ENCODE peak calls at places on chromosomes 16 and 17, in five cellular contexts. S is AG20443; E is H1; U is effector memory CD8-positive, alpha-beta T cell; J is stimulated activated CD8-positive, alpha-beta memory T cell treated with anti-CD3 and anti-CD28 coated beads, Interleukin-12 subunit alpha, Interleukin-12 subunit beta, amount 100 ng/mL, for 4 hours. O is an unnamed sample.

GRCh38 chr17:71039391-71039790 is 870.1 kb downstream of the KCNJ2 start:
- DNase-seq in E (no peak), U (no peak), S (no peak), J (no peak), O (no peak)

GRCh38 chr16:58035356-58036170 is 10.0 kb downstream of the MMP15 start:
- DNase-seq in U (no peak), E (no peak), S (no peak), J (no peak), O (no peak)

GRCh38 chr16:55662641-55663040 is 6.9 kb downstream of the SLC6A2 start:
- DNase-seq in S (no peak), J (no peak), E (no peak), U (no peak), O (no peak)

GRCh38 chr16:88387941-88388627 is 5.3 kb downstream of the ZNF469 start:
- DNase-seq in S (peak; percentile 80), U (no peak), J (no peak), E (no peak), O (no peak)

GRCh38 chr17:29778936-29779811 is 150.9 kb downstream of the SSH2 start:
- DNase-seq in S (peak; percentile 79), J (peak; percentile 65), U (peak; percentile 78), E (no peak), O (no peak)

GRCh38 chr17:10058924-10059683 is 139.3 kb downstream of the GAS7 start:
- DNase-seq in U (no peak), E (no peak), S (no peak), J (no peak), O (no peak)

GRCh38 chr16:12850186-12850585 is 46.5 kb upstream of the CPPED1 start:
- DNase-seq in S (no peak), E (no peak), J (no peak), U (no peak), O (no peak)

GRCh38 chr16:2838928-2839327 is 8.8 kb downstream of the ZG16B start:
- DNase-seq in U (peak; percentile 56), E (peak; percentile 71), S (peak; percentile 89), J (peak; percentile 26), O (peak; percentile 77)

GRCh38 chr17:44354582-44355309 is 8.9 kb downstream of the FAM171A2 start:
- DNase-seq in E (no peak), J (peak; percentile 42), S (peak; percentile 66), U (peak; percentile 60), O (no peak)

GRCh38 chr16:67530013-67530939 is 1.6 kb downstream of the RIPOR1 start:
- DNase-seq in S (peak; percentile 90), U (no peak), J (no peak), E (no peak), O (no peak)

GRCh38 chr17:9802701-9803100 is 11.3 kb upstream of the DHRS7C start:
- DNase-seq in J (no peak), U (no peak), S (no peak), E (no peak), O (no peak)

GRCh38 chr17:74444406-74444805 is 12.5 kb downstream of the GPRC5C start:
- DNase-seq in E (no peak), J (no peak), S (no peak), U (no peak), O (no peak)

GRCh38 chr17:77733576-77734296 is 224.8 kb upstream of the TNRC6C start:
- DNase-seq in U (no peak), S (peak; percentile 2), E (no peak), J (no peak), O (no peak)

GRCh38 chr17:16444258-16444886 is 29.0 kb downstream of the TRPV2 start:
- DNase-seq in J (no peak), U (no peak), S (no peak), E (no peak), O (no peak)

GRCh38 chr16:11350531-11351335 is 5.5 kb downstream of the RMI2 start:
- DNase-seq in S (peak; percentile 67), J (no peak), U (no peak), E (no peak), O (no peak)

GRCh38 chr16:89274561-89275283 is 57.2 kb downstream of the ZNF778 start:
- DNase-seq in S (no peak), E (no peak), U (no peak), J (no peak), O (no peak)

GRCh38 chr16:88941933-88942909 is 34.8 kb downstream of the CBFA2T3 start:
- DNase-seq in J (peak; percentile 29), S (peak; percentile 88), U (peak; percentile 47), E (no peak), O (no peak)

GRCh38 chr17:34872640-34873039 is 88.6 kb downstream of the CCT6B start:
- DNase-seq in S (no peak), U (no peak), E (no peak), J (no peak), O (no peak)

GRCh38 chr16:14180431-14181059 is 109.4 kb downstream of the MRTFB start:
- DNase-seq in J (no peak), U (no peak), S (no peak), E (no peak), O (no peak)

GRCh38 chr16:22813946-22814325 is at the start of gene HS3ST2:
- DNase-seq in S (peak; percentile 76), E (peak; percentile 36), J (no peak), U (no peak), O (no peak)

GRCh38 chr17:61157246-61157887 is 242.3 kb upstream of the TBX2 start:
- DNase-seq in E (no peak), U (no peak), S (peak; percentile 67), J (no peak), O (no peak)

GRCh38 chr16:83685615-83686165 is 122.1 kb upstream of the HSBP1 start:
- DNase-seq in E (no peak), S (no peak), J (no peak), U (no peak), O (no peak)

GRCh38 chr17:5509482-5509881 is 23.1 kb downstream of the MIS12 start:
- DNase-seq in J (no peak), E (no peak), S (no peak), U (no peak), O (no peak)

GRCh38 chr17:14298221-14298994 is 2.5 kb upstream of the HS3ST3B1 start:
- DNase-seq in E (no peak), U (no peak), S (no peak), J (no peak), O (no peak)

GRCh38 chr16:46843898-46844642 is 13.1 kb upstream of the C16orf87 start:
- DNase-seq in S (peak; percentile 8), J (no peak), E (no peak), U (no peak), O (no peak)

GRCh38 chr16:24522751-24523150 is 16.6 kb upstream of the RBBP6 start:
- DNase-seq in U (no peak), J (no peak), S (no peak), E (no peak), O (no peak)

GRCh38 chr17:62092784-62093183 is 27.7 kb upstream of the MED13 start:
- DNase-seq in J (no peak), U (no peak), E (no peak), S (no peak), O (no peak)

GRCh38 chr17:79808763-79809529 is 12.1 kb upstream of the CBX8 start:
- DNase-seq in E (no peak), S (no peak), U (no peak), J (no peak), O (no peak)

GRCh38 chr17:81551458-81552243 is 502 bp downstream of the FAAP100 start:
- DNase-seq in E (no peak), U (no peak), S (peak; percentile 56), J (no peak), O (no peak)

GRCh38 chr17:21530311-21530710 is 154.2 kb downstream of the KCNJ12 start:
- DNase-seq in U (no peak), E (no peak), J (no peak), S (no peak), O (no peak)

GRCh38 chr16:85600078-85600477 is 13.0 kb upstream of the GSE1 start:
- DNase-seq in U (no peak), E (no peak), J (no peak), S (no peak), O (no peak)

GRCh38 chr17:29140631-29141483 is 39.3 kb downstream of the MYO18A start:
- DNase-seq in E (no peak), J (no peak), U (peak; percentile 51), S (no peak), O (no peak)

GRCh38 chr17:49557204-49558024 is 18.3 kb upstream of the NXPH3 start:
- DNase-seq in S (peak; percentile 52), U (no peak), E (no peak), J (no peak), O (no peak)

GRCh38 chr17:67575325-67575724 is 142.4 kb upstream of the NOL11 start:
- DNase-seq in S (no peak), U (no peak), J (no peak), E (no peak), O (no peak)

GRCh38 chr17:48551206-48551597 is 6.3 kb upstream of the HOXB2 start:
- DNase-seq in U (no peak), S (no peak), J (no peak), E (no peak), O (no peak)

GRCh38 chr17:8807070-8807550 is 7.9 kb upstream of the MFSD6L start:
- DNase-seq in E (no peak), J (no peak), S (no peak), U (no peak), O (no peak)

O was measured in iPS DF 6.9.